ENCODE peak calls at places on chromosomes 12 and 14, in four cellular contexts. F, X, T and V are unnamed samples.

GRCh38 chr12:102421801-102422583 is 58.4 kb downstream of the IGF1 start:
- DNase-seq in F (no peak), X (no peak), T (no peak), V (no peak)

GRCh38 chr12:67517181-67517887 is 131.2 kb upstream of the DYRK2 start:
- DNase-seq in F (no peak), X (no peak), T (no peak), V (no peak)

GRCh38 chr12:48966177-48966890 is 5.2 kb downstream of the WNT10B start:
- DNase-seq in F (no peak), X (peak), T (no peak), V (peak)

GRCh38 chr12:64480148-64480547 is 28.2 kb downstream of the TBK1 start:
- DNase-seq in F (no peak), X (no peak), T (no peak), V (no peak)

GRCh38 chr12:30905483-30906009 is 21.0 kb upstream of the TSPAN11 start:
- DNase-seq in F (no peak), X (no peak), T (no peak), V (no peak)

GRCh38 chr14:39097159-39097558 is 5.9 kb downstream of the SEC23A start:
- DNase-seq in F (no peak), X (no peak), T (no peak), V (no peak)

GRCh38 chr12:67155863-67156262 is 113.3 kb upstream of the CAND1 start:
- DNase-seq in F (no peak), X (no peak), T (no peak), V (no peak)

GRCh38 chr12:95336387-95337067 is 118.9 kb downstream of the VEZT start:
- DNase-seq in F (peak), X (peak), T (peak), V (peak)

GRCh38 chr14:77485901-77486678 is 12.5 kb downstream of the ISM2 start:
- DNase-seq in F (no peak), X (no peak), T (no peak), V (no peak)

GRCh38 chr12:123519151-123520001 is 14.1 kb downstream of the RILPL1 start:
- DNase-seq in F (peak), X (peak), T (no peak), V (no peak)

GRCh38 chr12:58819345-58819744 is 101.0 kb downstream of the LRIG3 start:
- DNase-seq in F (no peak), X (peak), T (no peak), V (peak)

GRCh38 chr12:5808956-5809355 is 136.1 kb downstream of the ANO2 start:
- DNase-seq in F (peak), X (no peak), T (no peak), V (no peak)

GRCh38 chr14:53501361-53502320 is 348.5 kb upstream of the DDHD1 start:
- DNase-seq in F (no peak), X (no peak), T (no peak), V (no peak)

GRCh38 chr14:104881369-104881979 is 16.4 kb downstream of the CEP170B start:
- DNase-seq in F (no peak), X (no peak), T (no peak), V (peak)

GRCh38 chr12:112122823-112123690 is 2.3 kb upstream of the TRAFD1 start:
- DNase-seq in F (no peak), X (peak), T (no peak), V (no peak)

GRCh38 chr14:96096639-96097610 is 57.8 kb downstream of the C14orf132 start:
- DNase-seq in F (no peak), X (no peak), T (no peak), V (no peak)

GRCh38 chr12:8832500-8832899 is 10.1 kb downstream of the A2ML1 start:
- DNase-seq in F (no peak), X (no peak), T (no peak), V (no peak)

GRCh38 chr14:97978336-97978735 is 1181.2 kb downstream of the VRK1 start:
- DNase-seq in F (peak), X (peak), T (peak), V (peak)

GRCh38 chr12:93921511-93921910 is 226.9 kb upstream of the PLXNC1 start:
- DNase-seq in F (no peak), X (no peak), T (no peak), V (no peak)

GRCh38 chr12:115362319-115362976 is 678.5 kb upstream of the TBX3 start:
- DNase-seq in F (no peak), X (no peak), T (no peak), V (no peak)

GRCh38 chr12:304815-305214 is 42.2 kb upstream of the SLC6A13 start:
- DNase-seq in F (no peak), X (no peak), T (no peak), V (no peak)

GRCh38 chr14:21917699-21918436 is 244.2 kb upstream of the OR4E1 start:
- DNase-seq in F (peak), X (no peak), T (peak), V (peak)

GRCh38 chr14:68701001-68701741 is 91.7 kb downstream of the ZFP36L1 start:
- DNase-seq in F (no peak), X (no peak), T (no peak), V (no peak)

DNA sequence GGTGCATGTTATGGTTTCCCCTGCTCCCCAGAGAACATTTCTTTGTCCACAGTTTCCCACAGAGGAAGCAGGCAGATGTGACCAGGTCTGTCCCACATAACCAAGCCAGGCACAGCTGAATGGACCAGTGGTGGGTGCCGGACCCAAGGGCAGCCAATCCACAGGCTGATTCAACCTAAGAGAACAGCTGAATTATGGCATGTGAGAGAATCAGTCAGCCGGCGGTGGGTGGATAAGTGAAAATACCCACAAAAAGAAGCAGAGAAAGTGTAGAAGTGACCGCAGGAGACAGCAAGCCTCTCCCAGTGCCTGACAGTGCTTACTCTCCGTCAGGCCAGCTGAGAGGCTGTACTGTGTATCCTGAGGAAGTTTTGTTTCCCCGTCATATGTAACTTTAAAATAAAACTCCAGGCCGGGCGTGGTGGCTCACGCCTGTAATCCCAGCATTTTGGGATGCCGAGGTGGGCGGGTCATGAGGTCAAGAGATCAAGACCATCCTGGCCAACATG is 14.9 kb downstream of the GPRC5D start:
- DNase-seq in F (no peak), X (no peak), T (no peak), V (no peak)
- TF ChIP-seq CTCF in F (no peak), X (no peak), T (no peak), V (no peak)

GRCh38 chr12:47902131-47902639 is 2.6 kb downstream of the VDR start:
- DNase-seq in F (no peak), X (no peak), T (no peak), V (no peak)

GRCh38 chr12:47903151-47903611 is 1.6 kb downstream of the VDR start:
- DNase-seq in F (peak), X (no peak), T (no peak), V (no peak)

GRCh38 chr12:47903927-47904646 is 707 bp downstream of the VDR start:
- DNase-seq in F (peak), X (peak), T (no peak), V (no peak)

GRCh38 chr12:47905313-47905730 is 528 bp upstream of the VDR start:
- DNase-seq in F (peak), X (peak), T (peak), V (peak)

DNA sequence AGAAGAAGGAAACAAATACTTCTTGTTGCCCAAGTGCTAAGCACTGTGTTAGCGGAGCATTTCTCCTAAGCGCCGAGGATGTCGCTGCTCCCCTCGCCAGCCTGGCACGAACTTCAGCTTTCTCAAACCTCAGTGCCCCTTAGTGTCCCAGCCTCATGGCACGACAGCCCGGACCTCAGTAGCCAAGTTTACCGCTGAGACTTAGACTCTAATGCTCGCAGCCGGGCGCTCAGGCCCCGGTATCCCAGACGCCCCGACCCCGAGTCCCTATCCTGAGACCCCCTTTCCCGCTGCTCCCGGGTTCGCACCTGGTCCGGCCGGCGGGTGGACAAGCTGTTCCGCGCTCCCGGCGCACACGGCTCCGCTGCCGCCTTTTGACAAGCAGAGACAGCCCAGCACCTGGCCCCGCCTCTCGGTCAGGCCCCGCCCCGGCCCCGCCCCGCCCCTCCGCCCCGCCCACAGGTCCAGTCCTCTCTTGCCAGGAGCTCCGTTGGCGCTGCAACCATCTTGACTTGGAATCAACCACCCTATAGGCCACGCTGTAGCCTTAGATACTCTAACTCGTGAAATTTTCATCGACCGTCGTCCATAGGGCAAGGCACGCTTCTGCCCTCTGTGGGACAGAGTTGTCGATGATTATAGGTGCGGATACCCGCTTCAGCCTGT is at the start of gene VDR:
- DNase-seq in F (peak), X (peak), T (peak), V (peak)
- TF ChIP-seq CTCF in F (no peak), X (peak), T (no peak), V (no peak)

GRCh38 chr12:53990311-53991076 is 5.5 kb downstream of the HOXC10 start:
- DNase-seq in F (peak), X (no peak), T (no peak), V (no peak)

GRCh38 chr12:53991077-53991460 is 6.1 kb downstream of the HOXC10 start:
- DNase-seq in F (no peak), X (no peak), T (no peak), V (no peak)

GRCh38 chr12:53987748-53988147 is 2.8 kb downstream of the HOXC10 start:
- DNase-seq in F (no peak), X (no peak), T (no peak), V (no peak)

GRCh38 chr12:53988519-53989226 is 3.7 kb downstream of the HOXC10 start:
- DNase-seq in F (no peak), X (no peak), T (no peak), V (no peak)

DNA sequence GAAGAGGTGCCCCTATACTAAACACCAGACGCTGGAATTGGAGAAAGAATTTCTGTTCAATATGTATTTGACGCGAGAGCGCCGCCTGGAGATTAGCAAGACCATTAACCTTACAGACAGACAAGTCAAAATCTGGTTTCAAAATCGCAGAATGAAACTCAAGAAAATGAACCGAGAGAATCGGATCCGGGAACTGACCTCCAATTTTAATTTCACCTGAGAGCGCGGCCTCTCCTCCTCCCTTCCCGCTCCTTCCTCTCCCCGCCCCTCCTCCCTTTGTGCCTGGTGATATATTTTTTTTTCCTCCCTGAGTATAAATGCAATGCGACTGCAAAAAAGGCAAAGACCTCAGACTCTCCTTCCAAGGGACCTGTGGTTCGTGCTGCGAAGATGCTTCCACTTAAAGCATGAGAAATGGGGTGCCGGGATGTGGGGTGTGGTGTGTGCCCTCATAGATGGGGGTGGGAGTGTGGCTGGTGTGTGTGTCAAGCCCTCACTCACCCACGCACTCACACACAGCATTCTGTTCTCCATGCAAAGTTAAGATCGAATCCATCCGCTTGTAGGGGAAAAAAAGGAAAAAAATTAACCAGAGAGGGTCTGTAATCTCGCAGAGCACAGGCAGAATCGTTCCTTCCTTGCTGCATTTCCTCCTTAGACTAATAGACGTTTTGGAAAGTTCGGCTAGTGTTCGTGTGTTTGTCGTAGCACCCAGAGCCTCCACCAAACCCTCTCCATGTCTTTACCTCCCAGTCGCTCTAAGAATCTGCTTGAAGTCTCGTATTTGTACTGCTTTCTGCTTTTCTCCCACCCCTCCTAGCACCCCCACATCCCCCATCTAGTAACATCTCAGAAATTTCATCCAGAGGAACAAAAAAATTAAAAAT is 4.5 kb downstream of the HOXC10 start:
- DNase-seq in F (peak), X (no peak), T (no peak), V (peak)
- TF ChIP-seq CTCF in F (no peak), X (peak), T (peak), V (peak)

GRCh38 chr12:100234166-100234565 is 32.7 kb downstream of the DEPDC4 start:
- DNase-seq in F (peak), X (no peak), T (peak), V (no peak)

GRCh38 chr12:100234591-100235304 is 32.1 kb downstream of the DEPDC4 start:
- DNase-seq in F (peak), X (no peak), T (no peak), V (no peak)

GRCh38 chr12:100229876-100230275 is 29.3 kb downstream of the ACTR6 start:
- DNase-seq in F (no peak), X (no peak), T (no peak), V (no peak)

GRCh38 chr12:100225491-100225890 is 24.9 kb downstream of the ACTR6 start:
- DNase-seq in F (no peak), X (no peak), T (no peak), V (no peak)

GRCh38 chr12:100229036-100229635 is 28.5 kb downstream of the ACTR6 start:
- DNase-seq in F (no peak), X (no peak), T (no peak), V (no peak)
- TF ChIP-seq CTCF in F (no peak), X (no peak), T (no peak), V (no peak)

GRCh38 chr14:54672688-54673087 is 105.8 kb downstream of the SAMD4A start:
- DNase-seq in F (no peak), X (no peak), T (no peak), V (no peak)

GRCh38 chr14:54676822-54677708 is 110.1 kb downstream of the SAMD4A start:
- DNase-seq in F (no peak), X (peak), T (no peak), V (no peak)

GRCh38 chr14:54674342-54674741 is 107.4 kb downstream of the SAMD4A start:
- DNase-seq in F (no peak), X (no peak), T (no peak), V (no peak)

GRCh38 chr14:54673193-54674121 is 106.5 kb downstream of the SAMD4A start:
- DNase-seq in F (no peak), X (no peak), T (peak), V (no peak)

DNA sequence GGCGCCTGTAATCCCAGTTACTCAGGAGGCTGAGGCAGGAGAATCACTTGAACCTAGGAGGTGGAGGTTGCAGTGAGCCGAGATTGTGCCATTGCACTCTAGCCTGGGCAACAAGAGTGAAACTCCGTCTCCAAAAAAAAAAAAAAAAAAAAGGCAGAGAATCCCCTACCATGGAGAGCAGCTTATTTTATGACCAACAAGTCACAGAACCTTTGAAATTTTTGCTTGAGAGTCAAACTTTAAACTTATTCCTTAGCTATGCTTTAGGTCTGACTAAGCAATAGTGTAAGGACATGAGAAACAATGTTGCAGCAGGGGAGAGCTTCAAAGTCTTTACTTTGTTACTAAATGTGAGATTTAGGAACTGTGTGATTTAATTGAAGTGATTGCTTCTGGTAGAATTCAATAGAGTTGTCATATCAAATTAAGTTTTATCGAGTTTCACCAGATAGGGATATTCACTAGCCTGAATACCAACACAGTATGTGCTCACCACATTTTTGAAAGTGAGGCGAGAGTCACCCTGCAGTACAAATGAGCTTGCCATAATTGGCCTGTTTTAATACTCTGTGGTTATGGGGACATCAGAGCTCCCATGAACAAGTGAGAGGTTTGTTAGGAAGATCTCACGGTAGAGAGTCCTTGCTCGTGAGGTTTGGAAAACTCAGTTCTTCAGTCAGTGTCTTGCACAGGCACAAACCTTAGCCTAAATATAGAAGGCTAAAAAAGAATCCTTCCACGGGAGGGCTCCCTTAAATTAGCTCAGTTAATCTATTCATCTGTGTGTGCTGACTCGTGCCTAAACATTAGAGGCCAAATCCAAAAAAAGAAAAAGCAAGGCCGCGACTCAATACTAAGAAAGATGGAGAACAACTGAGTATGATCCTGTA is 108.6 kb downstream of the SAMD4A start:
- DNase-seq in F (no peak), X (no peak), T (no peak), V (no peak)
- TF ChIP-seq CTCF in F (no peak), X (no peak), T (no peak), V (no peak)

GRCh38 chr12:10753066-10753465 is 29.9 kb upstream of the YBX3 start:
- DNase-seq in F (no peak), X (no peak), T (no peak), V (no peak)

GRCh38 chr12:10749700-10750384 is 26.7 kb upstream of the YBX3 start:
- DNase-seq in F (peak), X (peak), T (peak), V (peak)

GRCh38 chr12:10756194-10756593 is 33.1 kb upstream of the YBX3 start:
- DNase-seq in F (no peak), X (no peak), T (no peak), V (no peak)

GRCh38 chr12:10747730-10748129 is 24.6 kb upstream of the YBX3 start:
- DNase-seq in F (no peak), X (no peak), T (no peak), V (no peak)

DNA sequence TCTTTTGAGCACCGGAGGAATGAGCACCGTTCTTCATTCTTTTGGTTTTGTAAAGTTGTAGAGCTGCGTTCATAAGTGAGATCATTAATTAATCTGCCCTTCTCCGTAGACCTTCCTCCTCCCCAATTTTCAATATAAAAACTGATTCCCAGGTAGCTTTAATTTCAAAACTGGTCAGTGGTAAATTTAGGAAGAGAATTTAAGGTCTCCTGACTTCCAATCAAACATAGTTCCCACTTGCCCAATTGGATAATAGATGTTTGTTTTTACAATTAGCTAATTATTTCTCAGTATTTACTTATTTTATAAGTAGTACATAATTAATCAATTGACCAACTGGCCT is 27.2 kb upstream of the YBX3 start:
- DNase-seq in F (no peak), X (no peak), T (no peak), V (no peak)
- TF ChIP-seq CTCF in F (no peak), X (no peak), T (no peak), V (peak)

DNA sequence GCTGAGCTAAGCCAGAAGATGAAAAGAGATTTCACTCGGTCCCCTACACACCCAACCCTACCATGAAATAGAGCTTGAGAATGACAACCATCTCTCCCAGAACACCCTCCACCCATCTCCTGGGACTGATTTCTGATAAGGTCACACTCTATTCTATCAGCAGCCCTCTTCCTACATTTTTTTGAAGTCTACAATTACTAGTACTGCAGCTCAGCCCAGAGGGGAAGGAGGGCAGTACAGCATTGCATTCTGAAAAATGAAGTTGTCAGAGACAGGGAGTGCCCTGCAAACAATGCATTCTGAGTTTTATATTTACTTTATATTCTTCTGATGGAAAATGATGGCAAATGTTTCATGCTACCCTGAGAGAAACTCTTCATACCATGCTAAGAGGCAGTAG is 318.5 kb downstream of the BCAT1 start:
- DNase-seq in F (no peak), X (no peak), T (no peak), V (no peak)
- TF ChIP-seq CTCF in F (no peak), X (peak), T (no peak), V (no peak)